ENCODE peak calls at places on chromosomes 16 and 17, in eight cellular contexts. Y is MG63; Q is right lobe of liver; Z is AG08395; L is stimulated activated naive CD8-positive, alpha-beta T cell treated with anti-CD3 and anti-CD28 coated beads, Interleukin-15, Interleukin-2, amounts not matched to agents 100 U/mL and 50 U/mL, for 24 hours; D is cardiac fibroblast; S is PC-3; T is M059J. X is an unnamed sample.

GRCh38 chr16:53892155-53892554 is 188.2 kb downstream of the FTO start:
- DNase-seq in Q (peak), Z (peak), D (peak), Y (peak), S (peak), L (peak), T (peak), X (peak)

GRCh38 chr17:7862692-7863437 is 5.1 kb downstream of the CYB5D1 start:
- DNase-seq in T (peak), Y (no peak), L (peak), D (peak), Z (peak), S (peak), Q (no peak), X (no peak)

GRCh38 chr16:71230122-71230845 is at the start of gene HYDIN:
- DNase-seq in D (peak), Q (peak), Y (peak), L (peak), Z (peak), T (peak), S (peak), X (peak)

GRCh38 chr17:62627904-62628603 is 584 bp downstream of the MRC2 start:
- DNase-seq in T (peak), Z (peak), S (peak), Y (peak), L (peak), D (peak), Q (no peak), X (peak)

GRCh38 chr16:21628196-21628726 is 24.1 kb downstream of the IGSF6 start:
- DNase-seq in T (no peak), L (no peak), Y (no peak), Q (no peak), D (no peak), S (no peak), Z (no peak), X (no peak)

GRCh38 chr17:83200231-83200699 is 120.9 kb downstream of the METRNL start:
- DNase-seq in Y (peak), Z (no peak), L (peak), D (peak), S (peak), T (peak), Q (peak), X (peak)

GRCh38 chr17:5680766-5681165 is 96.5 kb upstream of the NLRP1 start:
- DNase-seq in L (no peak), T (no peak), S (no peak), Q (no peak), D (no peak), Z (no peak), Y (no peak), X (no peak)

GRCh38 chr16:24255446-24256352 is at the start of gene CACNG3:
- DNase-seq in T (peak), S (no peak), L (peak), Z (no peak), Q (peak), D (peak), Y (peak), X (no peak)

GRCh38 chr17:49580055-49580721 is 4.5 kb downstream of the NXPH3 start:
- DNase-seq in T (no peak), S (peak), Q (no peak), Y (no peak), L (no peak), Z (no peak), D (no peak), X (no peak)

GRCh38 chr16:23700509-23700908 is 12.5 kb downstream of the ERN2 start:
- DNase-seq in Z (no peak), Q (no peak), Y (no peak), S (no peak), L (no peak), D (no peak), T (no peak), X (no peak)

GRCh38 chr17:44220211-44221071 is 966 bp upstream of the UBTF start:
- DNase-seq in D (peak), L (peak), Z (peak), Q (peak), Y (peak), T (peak), S (peak), X (no peak)

GRCh38 chr16:24689128-24689527 is 40.3 kb upstream of the TNRC6A start:
- DNase-seq in Q (peak), D (peak), Z (peak), Y (peak), T (peak), S (peak), L (no peak), X (no peak)

GRCh38 chr17:42526031-42526444 is 10.0 kb upstream of the NAGLU start:
- DNase-seq in Q (no peak), L (no peak), Y (peak), D (peak), Z (peak), S (no peak), T (peak), X (no peak)

GRCh38 chr16:14364386-14365199 is 265.5 kb downstream of the PARN start:
- DNase-seq in D (peak), Q (no peak), Z (peak), T (peak), Y (peak), S (peak), L (no peak), X (peak)

GRCh38 chr16:7541026-7541425 is 208.4 kb downstream of the RBFOX1 start:
- DNase-seq in Y (no peak), Q (no peak), T (no peak), D (no peak), S (no peak), L (no peak), Z (no peak), X (no peak)

GRCh38 chr16:30985401-30986128 is 558 bp downstream of the HSD3B7 start:
- DNase-seq in Y (peak), Q (peak), D (no peak), S (peak), T (peak), Z (peak), L (no peak), X (peak)

X was measured in lung.